ENCODE peak calls at places on chromosome 4, in five cellular contexts. W is ascending aorta, D is left ventricle myocardium inferior, E is dorsolateral prefrontal cortex, Y is heart left ventricle. Q is an unnamed sample.
A peak's percentile ranks its signal among the peaks of the same experiment; 100 is the strongest.

GRCh38 chr4:185019451-185020292 is 1.4 kb downstream of the HELT start:
- DNase-seq in D (no peak), E (no peak), Y (no peak), W (no peak), Q (no peak)

GRCh38 chr4:70183168-70183939 is 12.2 kb upstream of the ODAM start:
- DNase-seq in D (no peak), W (no peak), Y (no peak), E (no peak), Q (no peak)

GRCh38 chr4:30760560-30760959 is 40.4 kb downstream of the PCDH7 start:
- DNase-seq in D (no peak), Y (no peak), E (no peak), W (no peak), Q (no peak)

GRCh38 chr4:22473268-22473667 is 42.6 kb downstream of the ADGRA3 start:
- DNase-seq in Y (no peak), D (no peak), E (no peak), W (no peak), Q (no peak)

GRCh38 chr4:91936301-91936700 is 367.5 kb upstream of the GRID2 start:
- DNase-seq in W (no peak), E (no peak), Y (no peak), D (no peak), Q (no peak)

GRCh38 chr4:8405516-8405875 is 35.0 kb downstream of the ACOX3 start:
- DNase-seq in W (no peak), Y (no peak), D (no peak), E (no peak), Q (peak; percentile 40)

GRCh38 chr4:85005865-85006377 is 39.4 kb upstream of the WDFY3 start:
- DNase-seq in Y (no peak), D (no peak), W (no peak), E (no peak), Q (no peak)

GRCh38 chr4:43453058-43453457 is 560.5 kb downstream of the GRXCR1 start:
- DNase-seq in E (no peak), Y (no peak), W (no peak), D (no peak), Q (no peak)

GRCh38 chr4:171813195-171813955 is at the start of gene GALNTL6:
- DNase-seq in D (no peak), W (no peak), Y (peak; percentile 53), E (no peak), Q (no peak)

GRCh38 chr4:31045151-31045550 is 325.0 kb downstream of the PCDH7 start:
- DNase-seq in D (no peak), Y (no peak), W (no peak), E (no peak), Q (no peak)

GRCh38 chr4:113945906-113946305 is 33.5 kb downstream of the ARSJ start:
- DNase-seq in D (no peak), E (no peak), W (no peak), Y (no peak), Q (no peak)

GRCh38 chr4:8850830-8851188 is 20.8 kb downstream of the HMX1 start:
- DNase-seq in Y (no peak), E (no peak), D (no peak), W (no peak), Q (no peak)

GRCh38 chr4:89373396-89373795 is 65.8 kb upstream of the GPRIN3 start:
- DNase-seq in E (no peak), W (no peak), D (no peak), Y (no peak), Q (no peak)

GRCh38 chr4:87932718-87933136 is 42.8 kb upstream of the SPP1 start:
- DNase-seq in Y (no peak), E (no peak), D (no peak), W (no peak), Q (no peak)

GRCh38 chr4:167779864-167780263 is 312.5 kb upstream of the ANXA10 start:
- DNase-seq in E (no peak), Y (no peak), W (no peak), D (no peak), Q (no peak)

GRCh38 chr4:167775374-167775773 is 317.0 kb upstream of the ANXA10 start:
- DNase-seq in Y (no peak), D (no peak), E (no peak), W (no peak), Q (no peak)

GRCh38 chr4:167774646-167775045 is 317.7 kb upstream of the ANXA10 start:
- DNase-seq in D (no peak), W (no peak), E (no peak), Y (no peak), Q (no peak)

GRCh38 chr4:167779280-167779679 is 313.1 kb upstream of the ANXA10 start:
- DNase-seq in D (no peak), E (no peak), W (no peak), Y (no peak), Q (no peak)
- TF ChIP-seq CTCF in D (no peak), E (no peak), W (no peak), Y (no peak), Q (no peak)

GRCh38 chr4:190019023-190019858 is 7.8 kb downstream of the FRG2 start:
- DNase-seq in W (no peak), Y (no peak), E (no peak), D (no peak), Q (no peak)
- H3K27me3 ChIP-seq in W (peaks cover 17% of the 10 kb centered on the region), Y (peaks cover 49% of the 10 kb centered on the region), E (peaks cover 66% of the 10 kb centered on the region), D (peaks cover 82% of the 10 kb centered on the region), Q (peaks cover 67% of the 10 kb centered on the region)

DNA sequence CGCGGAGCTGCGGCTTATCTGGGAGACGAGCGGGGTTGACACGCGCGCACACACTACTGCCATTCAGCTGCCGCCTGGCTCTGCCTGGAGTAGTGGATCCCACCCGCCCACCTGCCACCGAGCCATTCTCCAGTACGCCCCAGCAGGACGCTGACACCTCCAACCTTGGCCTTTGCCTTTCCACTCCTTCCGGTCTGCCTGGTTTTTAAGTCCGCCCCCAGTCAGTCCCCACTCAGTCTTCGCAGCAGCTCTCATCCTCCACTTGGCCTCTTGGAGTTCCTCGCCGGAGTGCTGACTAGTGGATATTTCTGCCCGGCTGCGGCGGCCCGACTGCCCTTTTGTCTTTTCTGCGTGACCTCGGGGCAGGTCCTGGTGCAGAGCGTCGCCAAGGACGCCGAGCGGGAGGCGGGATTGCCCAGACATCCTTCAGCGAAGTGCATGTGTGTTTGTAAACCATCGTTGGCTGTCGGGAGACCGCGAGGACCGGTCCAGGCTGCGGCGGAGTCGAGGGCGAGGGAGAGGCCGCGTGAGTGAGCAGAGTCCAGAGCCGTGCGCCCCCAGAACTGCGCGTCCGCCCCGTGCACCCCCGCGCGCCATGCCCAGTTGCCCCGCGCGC is 1.1 kb downstream of the SLIT2 start:
- DNase-seq in Y (peak; percentile 47), W (no peak), D (peak; percentile 20), E (no peak), Q (peak; percentile 68)
- H3K27ac ChIP-seq in Y (peak overlapping the region; percentile 67), W (peak overlapping the region; percentile 78), D (peak overlapping the region; percentile 6), E (no peak overlapping the region), Q (peak overlapping the region; percentile 43)

GRCh38 chr4:1852904-1853623 is 2.9 kb downstream of the LETM1 start:
- DNase-seq in D (no peak), Y (no peak), E (no peak), W (no peak), Q (no peak)

GRCh38 chr4:1851575-1852415 is 4.2 kb downstream of the LETM1 start:
- DNase-seq in Y (no peak), W (no peak), D (peak; percentile 64), E (no peak), Q (no peak)

GRCh38 chr4:1854752-1855151 is 1.2 kb downstream of the LETM1 start:
- DNase-seq in W (no peak), Y (no peak), D (no peak), E (no peak), Q (no peak)

GRCh38 chr4:1850276-1850675 is 5.7 kb downstream of the LETM1 start:
- DNase-seq in W (no peak), Y (no peak), E (no peak), D (no peak), Q (no peak)

DNA sequence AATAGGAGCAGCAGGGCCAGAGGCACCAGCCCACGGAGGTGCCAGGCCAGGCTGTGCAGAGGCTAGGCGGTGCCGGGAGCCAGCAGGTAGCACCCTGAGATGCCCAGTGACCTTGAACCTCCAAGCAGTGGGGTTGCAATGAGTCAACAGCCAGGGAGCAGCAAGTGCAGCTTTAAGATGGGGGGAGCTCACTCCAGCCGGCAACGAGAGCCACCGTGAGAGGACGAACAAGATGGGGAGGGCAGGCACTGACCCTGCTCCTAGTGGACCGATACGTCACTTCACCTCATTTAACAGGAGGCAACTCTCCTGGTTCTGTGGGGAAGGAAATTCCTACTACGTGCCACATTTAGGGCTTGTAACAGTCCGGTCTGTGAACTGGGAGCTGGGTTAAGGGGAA is 4.8 kb downstream of the LETM1 start:
- DNase-seq in E (no peak), W (no peak), D (no peak), Y (no peak), Q (no peak)
- TF ChIP-seq CTCF in E (no peak), W (no peak), D (peak; percentile 23), Y (no peak), Q (no peak)

GRCh38 chr4:13368262-13368661 is 115.9 kb downstream of the RAB28 start:
- DNase-seq in E (no peak), D (no peak), W (no peak), Y (no peak), Q (no peak)

GRCh38 chr4:13367244-13367643 is 116.9 kb downstream of the RAB28 start:
- DNase-seq in E (no peak), W (no peak), D (no peak), Y (no peak), Q (no peak)

GRCh38 chr4:13365195-13365594 is 118.9 kb downstream of the RAB28 start:
- DNase-seq in D (no peak), Y (no peak), W (no peak), E (no peak), Q (no peak)

GRCh38 chr4:13367691-13368090 is 116.4 kb downstream of the RAB28 start:
- DNase-seq in W (no peak), E (no peak), D (no peak), Y (no peak), Q (no peak)

GRCh38 chr4:13371050-13371449 is 113.1 kb downstream of the RAB28 start:
- DNase-seq in W (no peak), D (no peak), E (no peak), Y (no peak), Q (no peak)
- H3K27me3 ChIP-seq in W (no peaks in the 10 kb centered on the region), D (no peaks in the 10 kb centered on the region), E (no peaks in the 10 kb centered on the region), Y (no peaks in the 10 kb centered on the region), Q (no peaks in the 10 kb centered on the region)

DNA sequence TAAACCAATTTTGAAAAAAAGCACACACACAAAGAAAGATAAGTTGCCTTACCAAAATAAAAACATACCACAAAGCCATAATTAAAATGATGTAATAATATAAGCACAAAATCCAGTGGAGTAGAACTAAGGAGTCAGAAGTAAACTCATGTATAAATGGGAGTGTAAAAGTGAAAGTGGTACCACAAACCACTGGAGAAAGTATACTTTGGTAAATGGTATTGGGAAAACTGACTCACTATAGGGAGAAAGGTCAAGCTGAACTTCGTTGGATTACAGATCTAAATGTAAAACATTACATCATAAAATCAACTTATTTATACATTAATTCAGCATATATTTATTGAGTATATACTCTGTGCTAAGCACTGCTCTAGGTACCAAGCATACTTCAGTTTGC is 46.3 kb upstream of the HHIP start:
- DNase-seq in Y (no peak), E (no peak), W (no peak), D (no peak), Q (no peak)
- H3K27ac ChIP-seq in Y (no peak overlapping the region), E (no peak overlapping the region), W (no peak overlapping the region), D (no peak overlapping the region), Q (no peak overlapping the region)

GRCh38 chr4:82851902-82852750 is 38.8 kb downstream of the SEC31A start:
- DNase-seq in D (no peak), E (no peak), Y (no peak), W (no peak), Q (no peak)
- TF ChIP-seq CTCF in D (peak; percentile 56), E (peak; percentile 55), Y (peak; percentile 49), W (peak; percentile 15), Q (peak; percentile 41)